ENCODE peak calls at places on chromosome X, in eight cellular contexts. One of them, this sample, is unnamed. For H3K27me3, the result is how much of the 10 kb centered on the place peaks cover.

GRCh38 chrX:7090506-7091095 is 56.9 kb upstream of the STS start:
- DNase-seq in CD4-positive, CD25-positive, alpha-beta regulatory T cell: no peak
- DNase-seq in GM23248: no peak
- DNase-seq in Panc1: no peak
- DNase-seq in transverse colon: no peak
- DNase-seq in heart right ventricle: no peak
- DNase-seq in suprapubic skin: no peak
- DNase-seq in mammary epithelial cell: no peak
- DNase-seq in this sample: no peak

GRCh38 chrX:53261573-53261972 is 19.8 kb downstream of the IQSEC2 start:
- DNase-seq in Panc1: no peak
- DNase-seq in heart right ventricle: no peak
- DNase-seq in mammary epithelial cell: no peak
- DNase-seq in transverse colon: no peak
- DNase-seq in GM23248: no peak
- DNase-seq in suprapubic skin: no peak
- DNase-seq in CD4-positive, CD25-positive, alpha-beta regulatory T cell: peak
- DNase-seq in this sample: no peak

GRCh38 chrX:108261541-108262218 is 170.1 kb downstream of the ATG4A start:
- DNase-seq in CD4-positive, CD25-positive, alpha-beta regulatory T cell: no peak
- DNase-seq in mammary epithelial cell: peak
- DNase-seq in Panc1: no peak
- DNase-seq in suprapubic skin: no peak
- DNase-seq in heart right ventricle: no peak
- DNase-seq in GM23248: peak
- DNase-seq in transverse colon: no peak
- DNase-seq in this sample: no peak

GRCh38 chrX:38336538-38337240 is 9.4 kb upstream of the RPGR start:
- DNase-seq in suprapubic skin: no peak
- DNase-seq in transverse colon: peak
- DNase-seq in GM23248: no peak
- DNase-seq in Panc1: no peak
- DNase-seq in mammary epithelial cell: no peak
- DNase-seq in CD4-positive, CD25-positive, alpha-beta regulatory T cell: no peak
- DNase-seq in heart right ventricle: no peak
- DNase-seq in this sample: peak

GRCh38 chrX:1491851-1492349 is 39.2 kb upstream of the ASMTL start:
- DNase-seq in mammary epithelial cell: no peak
- DNase-seq in suprapubic skin: peak
- DNase-seq in heart right ventricle: no peak
- DNase-seq in Panc1: no peak
- DNase-seq in transverse colon: no peak
- DNase-seq in GM23248: peak
- DNase-seq in CD4-positive, CD25-positive, alpha-beta regulatory T cell: peak
- DNase-seq in this sample: peak

GRCh38 chrX:63664741-63665140 is 120.3 kb downstream of the ARHGEF9 start:
- DNase-seq in GM23248: peak
- DNase-seq in transverse colon: no peak
- DNase-seq in Panc1: no peak
- DNase-seq in heart right ventricle: no peak
- DNase-seq in suprapubic skin: no peak
- DNase-seq in mammary epithelial cell: no peak
- DNase-seq in CD4-positive, CD25-positive, alpha-beta regulatory T cell: no peak
- DNase-seq in this sample: no peak

GRCh38 chrX:2409796-2410195 is 91.0 kb downstream of the DHRSX start:
- DNase-seq in GM23248: no peak
- DNase-seq in CD4-positive, CD25-positive, alpha-beta regulatory T cell: no peak
- DNase-seq in heart right ventricle: no peak
- DNase-seq in mammary epithelial cell: no peak
- DNase-seq in transverse colon: no peak
- DNase-seq in suprapubic skin: no peak
- DNase-seq in Panc1: no peak
- DNase-seq in this sample: no peak

GRCh38 chrX:97863261-97863660 is 979.6 kb downstream of the RPA4 start:
- DNase-seq in CD4-positive, CD25-positive, alpha-beta regulatory T cell: no peak
- DNase-seq in GM23248: no peak
- DNase-seq in transverse colon: no peak
- DNase-seq in heart right ventricle: no peak
- DNase-seq in Panc1: no peak
- DNase-seq in mammary epithelial cell: no peak
- DNase-seq in suprapubic skin: no peak
- DNase-seq in this sample: no peak

GRCh38 chrX:40394302-40394701 is 186.5 kb upstream of the ATP6AP2 start:
- DNase-seq in GM23248: no peak
- DNase-seq in CD4-positive, CD25-positive, alpha-beta regulatory T cell: no peak
- DNase-seq in Panc1: no peak
- DNase-seq in mammary epithelial cell: no peak
- DNase-seq in transverse colon: no peak
- DNase-seq in heart right ventricle: no peak
- DNase-seq in suprapubic skin: no peak
- DNase-seq in this sample: no peak

GRCh38 chrX:69069086-69069445 is 96.2 kb downstream of the PJA1 start:
- DNase-seq in CD4-positive, CD25-positive, alpha-beta regulatory T cell: no peak
- DNase-seq in transverse colon: no peak
- DNase-seq in heart right ventricle: no peak
- DNase-seq in suprapubic skin: peak
- DNase-seq in GM23248: no peak
- DNase-seq in mammary epithelial cell: no peak
- DNase-seq in Panc1: no peak
- DNase-seq in this sample: no peak

GRCh38 chrX:8845060-8845459 is 43.9 kb upstream of the FAM9A start:
- DNase-seq in suprapubic skin: no peak
- DNase-seq in transverse colon: no peak
- DNase-seq in CD4-positive, CD25-positive, alpha-beta regulatory T cell: no peak
- DNase-seq in Panc1: no peak
- DNase-seq in GM23248: peak
- DNase-seq in mammary epithelial cell: no peak
- DNase-seq in heart right ventricle: no peak
- DNase-seq in this sample: no peak

GRCh38 chrX:15087747-15088146 is 182.1 kb downstream of the ASB9 start:
- DNase-seq in GM23248: no peak
- DNase-seq in Panc1: no peak
- DNase-seq in suprapubic skin: no peak
- DNase-seq in transverse colon: no peak
- DNase-seq in CD4-positive, CD25-positive, alpha-beta regulatory T cell: no peak
- DNase-seq in mammary epithelial cell: no peak
- DNase-seq in heart right ventricle: no peak
- DNase-seq in this sample: no peak
- H3K27me3 ChIP-seq in GM23248: under half
- H3K27me3 ChIP-seq in Panc1: under half
- H3K27me3 ChIP-seq in suprapubic skin: under half
- H3K27me3 ChIP-seq in transverse colon: under half
- H3K27me3 ChIP-seq in CD4-positive, CD25-positive, alpha-beta regulatory T cell: under half
- H3K27me3 ChIP-seq in mammary epithelial cell: under half
- H3K27me3 ChIP-seq in heart right ventricle: under half
- H3K27me3 ChIP-seq in this sample: under half

GRCh38 chrX:10847333-10847732 is 226.9 kb upstream of the MID1 start:
- DNase-seq in transverse colon: no peak
- DNase-seq in GM23248: peak
- DNase-seq in heart right ventricle: no peak
- DNase-seq in CD4-positive, CD25-positive, alpha-beta regulatory T cell: no peak
- DNase-seq in Panc1: no peak
- DNase-seq in mammary epithelial cell: no peak
- DNase-seq in suprapubic skin: no peak
- DNase-seq in this sample: no peak
- H3K27me3 ChIP-seq in transverse colon: under half
- H3K27me3 ChIP-seq in GM23248: under half
- H3K27me3 ChIP-seq in heart right ventricle: under half
- H3K27me3 ChIP-seq in CD4-positive, CD25-positive, alpha-beta regulatory T cell: under half
- H3K27me3 ChIP-seq in Panc1: under half
- H3K27me3 ChIP-seq in mammary epithelial cell: under half
- H3K27me3 ChIP-seq in suprapubic skin: under half
- H3K27me3 ChIP-seq in this sample: under half

GRCh38 chrX:152912641-152913040 is 14.8 kb downstream of the ZNF185 start:
- DNase-seq in transverse colon: no peak
- DNase-seq in mammary epithelial cell: no peak
- DNase-seq in GM23248: no peak
- DNase-seq in CD4-positive, CD25-positive, alpha-beta regulatory T cell: no peak
- DNase-seq in suprapubic skin: no peak
- DNase-seq in heart right ventricle: no peak
- DNase-seq in Panc1: no peak
- DNase-seq in this sample: no peak

GRCh38 chrX:152913915-152914314 is 16.0 kb downstream of the ZNF185 start:
- DNase-seq in heart right ventricle: no peak
- DNase-seq in transverse colon: no peak
- DNase-seq in suprapubic skin: no peak
- DNase-seq in mammary epithelial cell: no peak
- DNase-seq in GM23248: no peak
- DNase-seq in Panc1: no peak
- DNase-seq in CD4-positive, CD25-positive, alpha-beta regulatory T cell: no peak
- DNase-seq in this sample: no peak

GRCh38 chrX:152913354-152913753 is 15.5 kb downstream of the ZNF185 start:
- DNase-seq in mammary epithelial cell: no peak
- DNase-seq in GM23248: no peak
- DNase-seq in CD4-positive, CD25-positive, alpha-beta regulatory T cell: no peak
- DNase-seq in Panc1: no peak
- DNase-seq in heart right ventricle: no peak
- DNase-seq in suprapubic skin: no peak
- DNase-seq in transverse colon: no peak
- DNase-seq in this sample: no peak

GRCh38 chrX:152915541-152916241 is 17.8 kb downstream of the ZNF185 start:
- DNase-seq in heart right ventricle: no peak
- DNase-seq in transverse colon: no peak
- DNase-seq in Panc1: peak
- DNase-seq in suprapubic skin: no peak
- DNase-seq in GM23248: peak
- DNase-seq in mammary epithelial cell: peak
- DNase-seq in CD4-positive, CD25-positive, alpha-beta regulatory T cell: no peak
- DNase-seq in this sample: no peak

GRCh38 chrX:152912121-152912520 is 14.3 kb downstream of the ZNF185 start:
- DNase-seq in Panc1: no peak
- DNase-seq in GM23248: no peak
- DNase-seq in CD4-positive, CD25-positive, alpha-beta regulatory T cell: peak
- DNase-seq in transverse colon: no peak
- DNase-seq in heart right ventricle: no peak
- DNase-seq in mammary epithelial cell: no peak
- DNase-seq in suprapubic skin: no peak
- DNase-seq in this sample: no peak
- H3K27me3 ChIP-seq in Panc1: under half
- H3K27me3 ChIP-seq in GM23248: under half
- H3K27me3 ChIP-seq in CD4-positive, CD25-positive, alpha-beta regulatory T cell: under half
- H3K27me3 ChIP-seq in transverse colon: under half
- H3K27me3 ChIP-seq in heart right ventricle: under half
- H3K27me3 ChIP-seq in mammary epithelial cell: under half
- H3K27me3 ChIP-seq in suprapubic skin: under half
- H3K27me3 ChIP-seq in this sample: under half

GRCh38 chrX:72301781-72302180 is 3.9 kb downstream of the CITED1 start:
- DNase-seq in heart right ventricle: no peak
- DNase-seq in GM23248: no peak
- DNase-seq in CD4-positive, CD25-positive, alpha-beta regulatory T cell: no peak
- DNase-seq in transverse colon: no peak
- DNase-seq in mammary epithelial cell: no peak
- DNase-seq in Panc1: no peak
- DNase-seq in suprapubic skin: no peak
- DNase-seq in this sample: no peak
- H3K27me3 ChIP-seq in heart right ventricle: under half
- H3K27me3 ChIP-seq in GM23248: under half
- H3K27me3 ChIP-seq in CD4-positive, CD25-positive, alpha-beta regulatory T cell: under half
- H3K27me3 ChIP-seq in transverse colon: under half
- H3K27me3 ChIP-seq in mammary epithelial cell: half or more
- H3K27me3 ChIP-seq in Panc1: under half
- H3K27me3 ChIP-seq in suprapubic skin: under half
- H3K27me3 ChIP-seq in this sample: under half

This sample was measured in Peyer's patch.